ENCODE peak calls at places on chromosomes 7 and 10, in ten cellular contexts. B is astrocyte; H is PC-9; X is left ventricle myocardium inferior; N is right lobe of liver; G is WERI-Rb-1; C is AG04450; T is CD4-positive, alpha-beta T cell; P is CD8-positive, alpha-beta T cell; K is fibroblast of lung. A is an unnamed sample. For H3K27me3, the result is how much of the 10 kb centered on the place peaks cover.

GRCh38 chr7:92925876-92926696 is 89.7 kb upstream of the CDK6 start:
- DNase-seq in P (no peak), K (peak), B (no peak), N (no peak), T (no peak), G (no peak), C (peak), H (no peak), X (no peak), A (no peak)

GRCh38 chr10:8800426-8800825 is 745.9 kb downstream of the GATA3 start:
- DNase-seq in P (no peak), X (no peak), K (no peak), N (no peak), B (no peak), G (no peak), T (no peak), C (no peak), H (no peak), A (no peak)

GRCh38 chr10:103395754-103396066 is 565 bp downstream of the ATP5MK start:
- DNase-seq in G (no peak), P (no peak), B (peak), N (no peak), K (peak), T (no peak), X (no peak), H (no peak), C (no peak), A (no peak)

GRCh38 chr7:5528071-5528814 is 104.6 kb upstream of the TNRC18 start:
- DNase-seq in X (peak), N (peak), P (no peak), G (no peak), C (no peak), B (no peak), H (peak), K (no peak), T (peak), A (peak)

GRCh38 chr10:74704629-74705360 is 121.6 kb upstream of the KAT6B start:
- DNase-seq in K (peak), B (peak), X (no peak), C (no peak), N (no peak), G (no peak), T (no peak), H (no peak), P (no peak), A (no peak)

GRCh38 chr7:27199820-27200760 is at the start of gene HOXA13:
- DNase-seq in B (no peak), C (no peak), N (no peak), H (peak), T (no peak), G (peak), P (no peak), X (no peak), K (no peak), A (no peak)

GRCh38 chr10:28396317-28396716 is 93.5 kb upstream of the MPP7 start:
- DNase-seq in G (no peak), H (no peak), P (no peak), N (no peak), B (no peak), T (no peak), C (no peak), X (no peak), K (no peak), A (no peak)

GRCh38 chr10:35643151-35643975 is 1.3 kb upstream of the FZD8 start:
- DNase-seq in P (no peak), N (peak), X (peak), B (peak), G (peak), T (no peak), K (peak), C (no peak), H (no peak), A (peak)

GRCh38 chr7:123282181-123282580 is 82.4 kb upstream of the SLC13A1 start:
- DNase-seq in P (no peak), H (no peak), X (no peak), C (no peak), K (peak), T (no peak), N (no peak), G (no peak), B (peak), A (no peak)

GRCh38 chr10:11303671-11304170 is 286.0 kb downstream of the CELF2 start:
- DNase-seq in K (no peak), N (no peak), B (no peak), G (no peak), T (no peak), P (no peak), H (no peak), X (no peak), C (no peak), A (no peak)

GRCh38 chr10:97736902-97737769 is at the start of gene ZFYVE27:
- DNase-seq in K (peak), H (peak), N (peak), P (peak), C (peak), B (peak), T (peak), G (peak), X (peak), A (peak)

GRCh38 chr10:115846528-115846927 is 426.5 kb downstream of the GFRA1 start:
- DNase-seq in X (no peak), T (no peak), K (no peak), C (no peak), G (no peak), N (no peak), B (no peak), P (no peak), H (no peak), A (no peak)

GRCh38 chr7:69906309-69906995 is 308.2 kb downstream of the AUTS2 start:
- DNase-seq in H (no peak), C (no peak), B (peak), K (peak), X (no peak), P (no peak), T (no peak), G (no peak), N (no peak), A (no peak)

GRCh38 chr7:89796481-89796880 is 357.8 kb upstream of the STEAP1 start:
- DNase-seq in G (no peak), K (no peak), N (no peak), T (no peak), B (no peak), H (no peak), C (no peak), P (no peak), X (no peak), A (no peak)

GRCh38 chr10:75398630-75399460 is 2.7 kb downstream of the ZNF503 start:
- DNase-seq in G (no peak), C (no peak), N (peak), H (peak), K (peak), P (no peak), T (no peak), X (peak), B (no peak), A (peak)

GRCh38 chr7:149188213-149188612 is 7.1 kb upstream of the ZNF282 start:
- DNase-seq in X (no peak), G (no peak), B (no peak), P (no peak), H (no peak), T (no peak), K (no peak), C (no peak), N (no peak), A (no peak)

GRCh38 chr10:95295031-95295755 is 4.4 kb upstream of the PDLIM1 start:
- DNase-seq in X (peak), G (peak), N (peak), B (peak), K (peak), T (peak), P (no peak), C (no peak), H (no peak), A (peak)

GRCh38 chr10:110498087-110498981 is 627 bp downstream of the DUSP5 start:
- DNase-seq in P (peak), C (no peak), G (peak), H (no peak), T (peak), X (peak), K (peak), N (peak), B (peak), A (peak)
- H3K27me3 ChIP-seq in P (under half), C (under half), G (under half), H (under half), T (under half), X (under half), K (under half), N (under half), B (under half), A (under half)

GRCh38 chr7:125661006-125661405 is 731.4 kb upstream of the POT1 start:
- DNase-seq in B (peak), H (no peak), T (no peak), N (no peak), K (peak), X (no peak), C (no peak), P (no peak), G (no peak), A (no peak)
- TF ChIP-seq CTCF in B (no peak), H (no peak), T (no peak), N (no peak), K (no peak), X (no peak), C (no peak), P (no peak), G (no peak), A (no peak)

GRCh38 chr10:129954916-129955315 is 9.2 kb downstream of the EBF3 start:
- DNase-seq in B (no peak), P (no peak), C (no peak), K (no peak), T (no peak), H (no peak), G (no peak), N (no peak), X (no peak), A (no peak)
- H3K27me3 ChIP-seq in B (under half), P (under half), C (under half), K (under half), T (half or more), H (under half), G (under half), N (under half), X (half or more), A (under half)

GRCh38 chr7:150974468-150975391 is 3.4 kb downstream of the KCNH2 start:
- DNase-seq in T (peak), X (peak), N (no peak), K (no peak), H (no peak), C (no peak), B (no peak), P (peak), G (peak), A (peak)
- TF ChIP-seq CTCF in T (peak), X (peak), N (no peak), K (no peak), H (peak), C (peak), B (no peak), P (peak), G (peak), A (no peak)

GRCh38 chr7:139481364-139481763 is 2.1 kb downstream of the KLRG2 start:
- DNase-seq in N (no peak), K (no peak), B (no peak), P (no peak), G (no peak), X (no peak), C (no peak), T (no peak), H (no peak), A (no peak)
- H3K27me3 ChIP-seq in N (under half), K (under half), B (under half), P (under half), G (under half), X (half or more), C (half or more), T (under half), H (under half), A (under half)

DNA sequence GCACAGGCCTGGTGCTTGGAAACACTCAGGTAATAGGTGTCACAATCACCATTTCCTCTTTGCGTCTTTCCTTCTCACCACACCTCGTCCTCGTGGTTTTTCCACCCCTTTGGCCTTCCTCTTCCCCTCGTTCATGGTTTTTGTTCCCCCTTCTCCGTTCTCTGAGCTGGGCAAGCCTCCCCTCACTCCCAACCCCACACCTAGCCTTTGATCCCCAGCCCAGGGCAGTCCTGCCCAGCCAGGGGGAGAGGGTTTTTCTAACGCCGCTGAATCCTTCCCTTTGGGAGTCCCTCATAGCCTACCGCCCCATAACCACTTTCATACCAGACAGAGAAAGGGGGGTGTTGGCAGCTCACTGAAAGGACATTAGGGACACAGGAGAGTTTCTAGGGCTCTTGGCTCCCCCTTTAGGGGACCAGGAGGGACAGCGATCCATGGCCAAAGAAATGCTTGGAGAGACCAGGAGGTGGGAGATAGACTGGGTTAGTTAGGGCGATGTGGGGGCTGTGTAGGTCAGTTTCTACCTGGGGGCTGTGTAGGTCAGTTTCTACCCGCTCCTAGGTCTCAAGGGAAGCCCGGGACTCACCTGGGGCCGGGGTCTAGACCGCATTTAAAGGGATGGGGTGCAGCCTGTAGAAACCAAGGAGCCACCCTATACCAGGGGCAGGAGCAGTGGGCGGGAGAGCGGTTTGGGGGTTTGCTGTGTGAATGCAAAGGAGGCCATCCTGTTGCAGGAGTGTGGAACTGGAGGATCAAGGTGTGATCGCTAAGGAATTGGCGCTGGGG is 1.4 kb downstream of the EPHB4 start:
- DNase-seq in C (no peak), H (no peak), G (peak), T (no peak), X (no peak), K (peak), N (no peak), B (peak), P (no peak), A (peak)
- TF ChIP-seq CTCF in C (peak), H (peak), G (peak), T (no peak), X (no peak), K (peak), N (no peak), B (peak), P (no peak), A (no peak)

GRCh38 chr7:142799483-142799882 is 28.7 kb downstream of the PRSS2 start:
- DNase-seq in P (no peak), K (no peak), X (no peak), C (no peak), N (no peak), B (no peak), H (peak), T (no peak), G (no peak), A (no peak)
- H3K27me3 ChIP-seq in P (under half), K (under half), X (half or more), C (under half), N (under half), B (under half), H (under half), T (under half), G (under half), A (under half)

DNA sequence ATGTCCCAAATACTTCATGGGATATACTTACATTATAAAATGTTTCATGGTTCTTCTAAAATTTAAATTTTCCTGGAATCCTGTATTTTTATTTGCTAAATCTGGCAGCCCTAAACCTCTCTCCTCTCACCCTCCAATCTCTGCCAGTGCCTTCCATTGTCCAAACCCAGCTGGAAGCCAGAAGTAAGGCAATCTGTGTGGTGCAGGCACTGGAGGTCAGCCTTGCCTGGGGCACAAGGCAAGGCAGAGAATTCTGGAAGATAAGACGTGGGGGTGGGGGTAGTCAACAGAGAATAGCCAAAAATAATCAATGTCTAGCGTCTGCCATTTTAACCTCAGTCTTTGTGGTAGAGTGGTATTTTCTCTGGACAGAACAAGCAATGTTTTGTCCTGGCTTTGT is 381.7 kb downstream of the GPAM start:
- DNase-seq in G (no peak), N (no peak), P (no peak), T (no peak), H (no peak), B (no peak), X (no peak), C (no peak), K (no peak), A (no peak)
- TF ChIP-seq CTCF in G (no peak), N (no peak), P (no peak), T (no peak), H (no peak), B (no peak), X (no peak), C (no peak), K (no peak), A (no peak)

A was measured in pancreas.